ENCODE peak calls at places on chromosomes 6 and 20, in ten cellular contexts. One of them, this sample, is unnamed.

GRCh38 chr6:168158980-168159349 is 80.0 kb upstream of the FRMD1 start:
- DNase-seq in transverse colon: no peak
- DNase-seq in stomach: no peak
- DNase-seq in AG04450: no peak
- DNase-seq in AG10803: no peak
- DNase-seq in H1: no peak
- DNase-seq in psoas muscle: no peak
- DNase-seq in lower leg skin: peak; percentile 46
- DNase-seq in adrenal gland: no peak
- DNase-seq in neural progenitor cell: no peak
- DNase-seq in this sample: no peak

GRCh38 chr6:138795809-138796469 is at the start of gene ECT2L:
- DNase-seq in transverse colon: peak; percentile 83
- DNase-seq in stomach: peak; percentile 60
- DNase-seq in AG04450: no peak
- DNase-seq in AG10803: peak; percentile 43
- DNase-seq in H1: peak; percentile 89
- DNase-seq in psoas muscle: peak; percentile 86
- DNase-seq in lower leg skin: peak; percentile 96
- DNase-seq in adrenal gland: peak; percentile 87
- DNase-seq in neural progenitor cell: peak; percentile 81
- DNase-seq in this sample: no peak

GRCh38 chr20:32564921-32565734 is 20.0 kb downstream of the NOL4L start:
- DNase-seq in transverse colon: peak; percentile 46
- DNase-seq in stomach: no peak
- DNase-seq in AG04450: no peak
- DNase-seq in AG10803: no peak
- DNase-seq in H1: no peak
- DNase-seq in psoas muscle: peak; percentile 65
- DNase-seq in lower leg skin: no peak
- DNase-seq in adrenal gland: peak; percentile 67
- DNase-seq in neural progenitor cell: no peak
- DNase-seq in this sample: no peak

GRCh38 chr6:109759098-109759855 is 68.2 kb downstream of the FIG4 start:
- DNase-seq in transverse colon: no peak
- DNase-seq in stomach: no peak
- DNase-seq in AG04450: no peak
- DNase-seq in AG10803: no peak
- DNase-seq in H1: no peak
- DNase-seq in psoas muscle: no peak
- DNase-seq in lower leg skin: no peak
- DNase-seq in adrenal gland: no peak
- DNase-seq in neural progenitor cell: no peak
- DNase-seq in this sample: no peak

GRCh38 chr20:63351811-63352591 is 9.1 kb downstream of the CHRNA4 start:
- DNase-seq in transverse colon: no peak
- DNase-seq in stomach: no peak
- DNase-seq in AG04450: no peak
- DNase-seq in AG10803: no peak
- DNase-seq in H1: peak; percentile 82
- DNase-seq in psoas muscle: no peak
- DNase-seq in lower leg skin: no peak
- DNase-seq in adrenal gland: peak; percentile 32
- DNase-seq in neural progenitor cell: peak; percentile 77
- DNase-seq in this sample: no peak

GRCh38 chr6:549901-550300 is 107.0 kb downstream of the HUS1B start:
- DNase-seq in transverse colon: no peak
- DNase-seq in stomach: no peak
- DNase-seq in AG04450: no peak
- DNase-seq in AG10803: no peak
- DNase-seq in H1: no peak
- DNase-seq in psoas muscle: no peak
- DNase-seq in lower leg skin: no peak
- DNase-seq in adrenal gland: no peak
- DNase-seq in neural progenitor cell: no peak
- DNase-seq in this sample: no peak

GRCh38 chr6:37081042-37081607 is 75.7 kb downstream of the FGD2 start:
- DNase-seq in transverse colon: no peak
- DNase-seq in stomach: no peak
- DNase-seq in AG04450: no peak
- DNase-seq in AG10803: no peak
- DNase-seq in H1: no peak
- DNase-seq in psoas muscle: no peak
- DNase-seq in lower leg skin: no peak
- DNase-seq in adrenal gland: no peak
- DNase-seq in neural progenitor cell: no peak
- DNase-seq in this sample: no peak

GRCh38 chr20:3696200-3696599 is 14.4 kb upstream of the ADAM33 start:
- DNase-seq in transverse colon: no peak
- DNase-seq in stomach: no peak
- DNase-seq in AG04450: no peak
- DNase-seq in AG10803: no peak
- DNase-seq in H1: no peak
- DNase-seq in psoas muscle: no peak
- DNase-seq in lower leg skin: no peak
- DNase-seq in adrenal gland: no peak
- DNase-seq in neural progenitor cell: no peak
- DNase-seq in this sample: no peak

GRCh38 chr6:166556336-166556735 is 30.1 kb downstream of the RAMACL start:
- DNase-seq in transverse colon: no peak
- DNase-seq in stomach: no peak
- DNase-seq in AG04450: no peak
- DNase-seq in AG10803: peak; percentile 61
- DNase-seq in H1: no peak
- DNase-seq in psoas muscle: no peak
- DNase-seq in lower leg skin: no peak
- DNase-seq in adrenal gland: no peak
- DNase-seq in neural progenitor cell: no peak
- DNase-seq in this sample: no peak

GRCh38 chr6:70527071-70527737 is 39.5 kb upstream of the SDHAF4 start:
- DNase-seq in transverse colon: no peak
- DNase-seq in stomach: no peak
- DNase-seq in AG04450: no peak
- DNase-seq in AG10803: peak; percentile 32
- DNase-seq in H1: no peak
- DNase-seq in psoas muscle: no peak
- DNase-seq in lower leg skin: no peak
- DNase-seq in adrenal gland: no peak
- DNase-seq in neural progenitor cell: no peak
- DNase-seq in this sample: no peak

GRCh38 chr6:75863001-75863400 is 114.0 kb downstream of the MYO6 start:
- DNase-seq in transverse colon: no peak
- DNase-seq in stomach: no peak
- DNase-seq in AG04450: no peak
- DNase-seq in AG10803: no peak
- DNase-seq in H1: no peak
- DNase-seq in psoas muscle: no peak
- DNase-seq in lower leg skin: no peak
- DNase-seq in adrenal gland: no peak
- DNase-seq in neural progenitor cell: no peak
- DNase-seq in this sample: peak; percentile 9

GRCh38 chr20:1121439-1121838 is 3.0 kb downstream of the PSMF1 start:
- DNase-seq in transverse colon: no peak
- DNase-seq in stomach: no peak
- DNase-seq in AG04450: no peak
- DNase-seq in AG10803: no peak
- DNase-seq in H1: no peak
- DNase-seq in psoas muscle: no peak
- DNase-seq in lower leg skin: no peak
- DNase-seq in adrenal gland: no peak
- DNase-seq in neural progenitor cell: no peak
- DNase-seq in this sample: no peak

GRCh38 chr6:5766260-5766659 is 240.5 kb downstream of the NRN1 start:
- DNase-seq in transverse colon: no peak
- DNase-seq in stomach: no peak
- DNase-seq in AG04450: no peak
- DNase-seq in AG10803: peak; percentile 8
- DNase-seq in H1: no peak
- DNase-seq in psoas muscle: no peak
- DNase-seq in lower leg skin: peak; percentile 72
- DNase-seq in adrenal gland: no peak
- DNase-seq in neural progenitor cell: no peak
- DNase-seq in this sample: no peak

GRCh38 chr20:9884061-9884460 is 45.2 kb upstream of the PAK5 start:
- DNase-seq in transverse colon: no peak
- DNase-seq in stomach: no peak
- DNase-seq in AG04450: no peak
- DNase-seq in AG10803: no peak
- DNase-seq in H1: no peak
- DNase-seq in psoas muscle: no peak
- DNase-seq in lower leg skin: no peak
- DNase-seq in adrenal gland: no peak
- DNase-seq in neural progenitor cell: peak; percentile 6
- DNase-seq in this sample: no peak

GRCh38 chr6:144321839-144322591 is 36.9 kb downstream of the UTRN start:
- DNase-seq in transverse colon: no peak
- DNase-seq in stomach: no peak
- DNase-seq in AG04450: no peak
- DNase-seq in AG10803: peak; percentile 62
- DNase-seq in H1: no peak
- DNase-seq in psoas muscle: no peak
- DNase-seq in lower leg skin: no peak
- DNase-seq in adrenal gland: no peak
- DNase-seq in neural progenitor cell: peak; percentile 20
- DNase-seq in this sample: no peak

DNA sequence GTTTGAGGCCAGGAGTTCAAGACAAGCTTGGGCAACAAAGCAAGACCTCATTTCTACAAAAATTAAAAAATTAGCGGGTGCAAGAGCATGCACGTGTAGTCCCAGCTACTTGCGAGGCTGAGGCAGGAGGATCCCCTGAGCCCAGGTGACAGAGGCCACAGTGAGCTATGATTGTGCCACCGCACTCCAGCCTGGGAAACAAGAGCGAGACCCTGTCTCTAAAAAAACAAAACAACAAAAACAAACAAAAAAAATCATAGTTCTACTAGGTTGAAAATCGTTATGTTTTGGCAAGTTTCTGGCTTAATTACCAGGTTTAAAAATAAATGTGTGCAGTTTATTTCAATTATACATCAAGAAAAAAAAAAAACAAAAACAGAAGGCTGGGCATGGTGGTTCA is 2.6 kb downstream of the EIF2S2 start:
- DNase-seq in transverse colon: no peak
- DNase-seq in stomach: no peak
- DNase-seq in AG04450: no peak
- DNase-seq in AG10803: no peak
- DNase-seq in H1: no peak
- DNase-seq in psoas muscle: no peak
- DNase-seq in lower leg skin: no peak
- DNase-seq in adrenal gland: no peak
- DNase-seq in neural progenitor cell: no peak
- DNase-seq in this sample: no peak
- H3K4me3 ChIP-seq in transverse colon: no peak overlapping the region
- H3K4me3 ChIP-seq in stomach: no peak overlapping the region
- H3K4me3 ChIP-seq in AG04450: no peak overlapping the region
- H3K4me3 ChIP-seq in AG10803: peak overlapping the region; percentile 7
- H3K4me3 ChIP-seq in H1: no peak overlapping the region
- H3K4me3 ChIP-seq in psoas muscle: peak overlapping the region; percentile 99
- H3K4me3 ChIP-seq in lower leg skin: no peak overlapping the region
- H3K4me3 ChIP-seq in adrenal gland: no peak overlapping the region
- H3K4me3 ChIP-seq in neural progenitor cell: no peak overlapping the region
- H3K4me3 ChIP-seq in this sample: no peak overlapping the region

GRCh38 chr6:56995347-56995746 is 40.4 kb downstream of the BEND6 start:
- DNase-seq in transverse colon: no peak
- DNase-seq in stomach: no peak
- DNase-seq in AG04450: no peak
- DNase-seq in AG10803: no peak
- DNase-seq in H1: no peak
- DNase-seq in psoas muscle: no peak
- DNase-seq in lower leg skin: no peak
- DNase-seq in adrenal gland: no peak
- DNase-seq in neural progenitor cell: no peak
- DNase-seq in this sample: no peak
- TF ChIP-seq CTCF in transverse colon: no peak
- TF ChIP-seq CTCF in stomach: no peak
- TF ChIP-seq CTCF in AG04450: no peak
- TF ChIP-seq CTCF in AG10803: no peak
- TF ChIP-seq CTCF in H1: peak; percentile 48
- TF ChIP-seq CTCF in psoas muscle: no peak
- TF ChIP-seq CTCF in lower leg skin: no peak
- TF ChIP-seq CTCF in adrenal gland: no peak
- TF ChIP-seq CTCF in neural progenitor cell: peak; percentile 25
- TF ChIP-seq CTCF in this sample: peak; percentile 68

GRCh38 chr20:57265649-57266250 is 691 bp downstream of the BMP7 start:
- DNase-seq in transverse colon: no peak
- DNase-seq in stomach: no peak
- DNase-seq in AG04450: no peak
- DNase-seq in AG10803: no peak
- DNase-seq in H1: peak; percentile 72
- DNase-seq in psoas muscle: no peak
- DNase-seq in lower leg skin: no peak
- DNase-seq in adrenal gland: no peak
- DNase-seq in neural progenitor cell: peak; percentile 36
- DNase-seq in this sample: peak; percentile 33
- H3K4me3 ChIP-seq in transverse colon: peak overlapping the region; percentile 13
- H3K4me3 ChIP-seq in stomach: peak overlapping the region; percentile 41
- H3K4me3 ChIP-seq in AG04450: no peak overlapping the region
- H3K4me3 ChIP-seq in AG10803: no peak overlapping the region
- H3K4me3 ChIP-seq in H1: peak overlapping the region; percentile 71
- H3K4me3 ChIP-seq in psoas muscle: peak overlapping the region; percentile 47
- H3K4me3 ChIP-seq in lower leg skin: peak overlapping the region; percentile 23
- H3K4me3 ChIP-seq in adrenal gland: no peak overlapping the region
- H3K4me3 ChIP-seq in neural progenitor cell: peak overlapping the region; percentile 81
- H3K4me3 ChIP-seq in this sample: peak overlapping the region; percentile 30

GRCh38 chr6:18213439-18213838 is 50.9 kb downstream of the DEK start:
- DNase-seq in transverse colon: no peak
- DNase-seq in stomach: no peak
- DNase-seq in AG04450: no peak
- DNase-seq in AG10803: no peak
- DNase-seq in H1: peak; percentile 10
- DNase-seq in psoas muscle: no peak
- DNase-seq in lower leg skin: no peak
- DNase-seq in adrenal gland: no peak
- DNase-seq in neural progenitor cell: no peak
- DNase-seq in this sample: no peak

GRCh38 chr6:18212231-18212630 is 52.1 kb downstream of the DEK start:
- DNase-seq in transverse colon: no peak
- DNase-seq in stomach: no peak
- DNase-seq in AG04450: no peak
- DNase-seq in AG10803: no peak
- DNase-seq in H1: peak; percentile 2
- DNase-seq in psoas muscle: no peak
- DNase-seq in lower leg skin: no peak
- DNase-seq in adrenal gland: no peak
- DNase-seq in neural progenitor cell: no peak
- DNase-seq in this sample: peak; percentile 38

GRCh38 chr6:18210707-18211106 is 53.6 kb downstream of the DEK start:
- DNase-seq in transverse colon: no peak
- DNase-seq in stomach: no peak
- DNase-seq in AG04450: no peak
- DNase-seq in AG10803: no peak
- DNase-seq in H1: no peak
- DNase-seq in psoas muscle: no peak
- DNase-seq in lower leg skin: no peak
- DNase-seq in adrenal gland: no peak
- DNase-seq in neural progenitor cell: no peak
- DNase-seq in this sample: no peak

GRCh38 chr6:18209539-18210197 is 54.4 kb downstream of the KDM1B start:
- DNase-seq in transverse colon: no peak
- DNase-seq in stomach: no peak
- DNase-seq in AG04450: no peak
- DNase-seq in AG10803: no peak
- DNase-seq in H1: no peak
- DNase-seq in psoas muscle: no peak
- DNase-seq in lower leg skin: no peak
- DNase-seq in adrenal gland: no peak
- DNase-seq in neural progenitor cell: no peak
- DNase-seq in this sample: peak; percentile 82

GRCh38 chr6:18211338-18211737 is 53.0 kb downstream of the DEK start:
- DNase-seq in transverse colon: no peak
- DNase-seq in stomach: no peak
- DNase-seq in AG04450: no peak
- DNase-seq in AG10803: no peak
- DNase-seq in H1: peak; percentile 23
- DNase-seq in psoas muscle: no peak
- DNase-seq in lower leg skin: no peak
- DNase-seq in adrenal gland: no peak
- DNase-seq in neural progenitor cell: no peak
- DNase-seq in this sample: no peak
- TF ChIP-seq CTCF in transverse colon: no peak
- TF ChIP-seq CTCF in stomach: no peak
- TF ChIP-seq CTCF in AG04450: no peak
- TF ChIP-seq CTCF in AG10803: no peak
- TF ChIP-seq CTCF in H1: no peak
- TF ChIP-seq CTCF in psoas muscle: no peak
- TF ChIP-seq CTCF in lower leg skin: no peak
- TF ChIP-seq CTCF in adrenal gland: no peak
- TF ChIP-seq CTCF in neural progenitor cell: no peak
- TF ChIP-seq CTCF in this sample: no peak